ENCODE peak calls at places on chromosomes 6 and 20, in six cellular contexts. O is dorsolateral prefrontal cortex, F is Calu3, X is B cell, N is RWPE1, D is HL-60. G is an unnamed sample.

GRCh38 chr20:57439993-57440392 is 48.8 kb downstream of the RBM38 start:
- DNase-seq in O (no peak), F (no peak), X (no peak), N (no peak), D (no peak), G (no peak)

GRCh38 chr20:50699688-50700087 is 8.3 kb upstream of the RIPOR3 start:
- DNase-seq in O (no peak), F (no peak), X (no peak), N (no peak), D (no peak), G (no peak)

GRCh38 chr6:5866547-5867051 is 140.1 kb downstream of the NRN1 start:
- DNase-seq in O (no peak), F (peak), X (no peak), N (peak), D (no peak), G (peak)

GRCh38 chr6:31202259-31203166 is 32.0 kb upstream of the POU5F1 start:
- DNase-seq in O (no peak), F (peak), X (no peak), N (peak), D (peak), G (peak)

GRCh38 chr6:158303210-158303731 is 9.0 kb upstream of the TULP4 start:
- DNase-seq in O (no peak), F (no peak), X (no peak), N (no peak), D (no peak), G (peak)

GRCh38 chr6:5471044-5471443 is 209.7 kb downstream of the FARS2 start:
- DNase-seq in O (no peak), F (no peak), X (peak), N (peak), D (peak), G (peak)

GRCh38 chr6:168116446-168116974 is 37.5 kb upstream of the FRMD1 start:
- DNase-seq in O (peak), F (no peak), X (no peak), N (no peak), D (no peak), G (no peak)

GRCh38 chr6:128068110-128068460 is 167.2 kb upstream of the THEMIS start:
- DNase-seq in O (no peak), F (no peak), X (no peak), N (no peak), D (no peak), G (no peak)

GRCh38 chr20:10671850-10672578 is 1.8 kb downstream of the JAG1 start:
- DNase-seq in O (no peak), F (no peak), X (peak), N (peak), D (peak), G (no peak)

GRCh38 chr6:71079707-71080106 is 122.8 kb upstream of the B3GAT2 start:
- DNase-seq in O (no peak), F (no peak), X (no peak), N (peak), D (no peak), G (peak)

GRCh38 chr6:35469711-35470662 is 1.8 kb downstream of the RPL10A start:
- DNase-seq in O (no peak), F (peak), X (no peak), N (peak), D (no peak), G (peak)

GRCh38 chr20:21364413-21364812 is 32.9 kb downstream of the NKX2-4 start:
- DNase-seq in O (no peak), F (no peak), X (no peak), N (no peak), D (no peak), G (no peak)

GRCh38 chr20:20184711-20185110 is 132.4 kb downstream of the CFAP61 start:
- DNase-seq in O (no peak), F (no peak), X (no peak), N (no peak), D (no peak), G (no peak)

GRCh38 chr20:36493801-36494114 is 47.6 kb upstream of the MYL9 start:
- DNase-seq in O (peak), F (no peak), X (no peak), N (no peak), D (no peak), G (peak)

GRCh38 chr20:52447232-52447566 is 255.6 kb upstream of the ZFP64 start:
- DNase-seq in O (no peak), F (no peak), X (no peak), N (no peak), D (no peak), G (no peak)

GRCh38 chr6:51472745-51473483 is 614.5 kb downstream of the PKHD1 start:
- DNase-seq in O (no peak), F (no peak), X (no peak), N (peak), D (no peak), G (peak)

GRCh38 chr6:108464506-108465084 is 96.1 kb upstream of the FOXO3 start:
- DNase-seq in O (no peak), F (no peak), X (no peak), N (no peak), D (no peak), G (no peak)

GRCh38 chr20:21436186-21436585 is 38.9 kb upstream of the NKX2-4 start:
- DNase-seq in O (no peak), F (no peak), X (no peak), N (peak), D (no peak), G (peak)

DNA sequence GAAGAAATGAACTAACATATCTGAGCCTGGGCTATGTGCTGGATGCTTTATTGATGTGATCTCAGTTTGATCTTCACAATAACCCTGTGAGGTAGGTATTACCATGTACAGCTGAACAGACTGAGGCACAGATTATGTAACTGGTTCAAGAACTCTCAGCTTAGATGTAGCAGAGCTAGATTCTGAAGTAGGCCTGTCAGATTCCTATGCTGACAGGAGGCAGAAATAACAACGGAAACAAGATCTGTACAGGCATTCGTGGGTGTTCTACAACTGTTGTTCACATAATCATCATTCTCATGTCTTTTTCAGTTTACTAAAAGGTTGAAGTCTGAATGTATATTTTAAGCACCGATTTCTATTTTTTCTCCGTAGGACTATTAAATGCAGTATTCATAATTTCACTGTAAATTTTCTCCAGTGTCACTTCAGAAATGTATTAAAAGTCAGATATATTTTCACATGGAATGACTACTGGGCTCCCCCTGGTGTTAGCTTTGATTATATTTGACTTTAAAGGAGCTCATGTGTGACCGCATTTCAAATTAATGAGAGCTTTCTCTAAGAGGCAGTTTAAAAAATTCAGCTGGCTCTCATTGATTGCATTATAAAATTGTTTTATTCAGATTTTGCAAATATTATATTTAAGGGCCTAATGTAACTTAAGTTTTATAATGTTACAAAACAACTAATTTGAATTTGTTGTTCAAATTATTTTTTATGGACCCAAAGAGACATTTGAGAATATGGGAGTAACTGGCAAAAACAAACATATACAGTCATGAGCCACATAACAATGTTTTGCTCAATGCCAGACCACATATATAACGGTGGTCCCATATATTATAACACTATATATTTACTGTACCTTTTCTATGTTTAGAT is 36.4 kb upstream of the SLC17A4 start:
- DNase-seq in O (no peak), F (peak), X (peak), N (peak), D (no peak), G (no peak)
- TF ChIP-seq CTCF in O (peak), F (peak), X (peak), N (peak), D (peak), G (peak)

GRCh38 chr6:103672169-103672568 is 1187.5 kb downstream of the HACE1 start:
- DNase-seq in O (no peak), F (no peak), X (no peak), N (no peak), D (no peak), G (peak)
- TF ChIP-seq CTCF in O (no peak), F (no peak), X (no peak), N (no peak), D (no peak), G (peak)

DNA sequence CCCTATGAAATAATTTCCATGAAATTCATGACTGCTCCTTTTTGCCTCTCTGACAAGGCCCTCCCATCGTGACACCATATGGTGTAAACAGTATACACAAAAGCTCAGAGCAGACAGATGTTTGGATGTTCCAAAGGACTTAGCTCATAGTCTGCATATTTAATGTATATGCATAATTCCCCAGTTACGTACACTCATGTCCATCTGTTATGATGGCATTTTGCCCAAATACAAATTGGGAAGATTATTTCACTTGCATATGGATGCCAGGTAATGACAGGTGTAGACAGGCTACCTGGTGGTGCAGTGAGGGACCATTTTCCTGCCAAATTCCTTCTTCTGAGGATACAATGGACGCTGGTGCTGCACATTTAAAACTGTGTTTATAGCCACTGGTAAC is 376.5 kb downstream of the KHDRBS2 start:
- DNase-seq in O (no peak), F (no peak), X (no peak), N (no peak), D (no peak), G (no peak)
- TF ChIP-seq CTCF in O (no peak), F (no peak), X (no peak), N (no peak), D (no peak), G (no peak)

GRCh38 chr6:166629628-166630027 is 2.6 kb upstream of the RPS6KA2 start:
- DNase-seq in O (no peak), F (no peak), X (no peak), N (no peak), D (no peak), G (no peak)

GRCh38 chr6:166627875-166628849 is 1.1 kb upstream of the RPS6KA2 start:
- DNase-seq in O (peak), F (peak), X (peak), N (no peak), D (peak), G (peak)

GRCh38 chr6:166626177-166627038 is 643 bp downstream of the RPS6KA2 start:
- DNase-seq in O (no peak), F (peak), X (peak), N (no peak), D (peak), G (peak)

GRCh38 chr6:166625356-166625755 is 1.7 kb downstream of the RPS6KA2 start:
- DNase-seq in O (no peak), F (no peak), X (no peak), N (no peak), D (no peak), G (peak)

GRCh38 chr6:166627039-166627874 is at the start of gene RPS6KA2:
- DNase-seq in O (peak), F (peak), X (peak), N (peak), D (peak), G (peak)
- TF ChIP-seq CTCF in O (peak), F (no peak), X (no peak), N (no peak), D (no peak), G (no peak)

GRCh38 chr6:12636336-12636735 is 80.2 kb upstream of the PHACTR1 start:
- DNase-seq in O (no peak), F (no peak), X (no peak), N (no peak), D (no peak), G (no peak)
- TF ChIP-seq CTCF in O (no peak), F (no peak), X (no peak), N (no peak), D (no peak), G (no peak)

GRCh38 chr6:75213112-75213511 is 7.3 kb upstream of the COL12A1 start:
- DNase-seq in O (no peak), F (no peak), X (no peak), N (no peak), D (no peak), G (no peak)

GRCh38 chr6:75215291-75215690 is 9.4 kb upstream of the COL12A1 start:
- DNase-seq in O (no peak), F (no peak), X (no peak), N (no peak), D (no peak), G (no peak)

GRCh38 chr6:75211920-75212590 is 6.2 kb upstream of the COL12A1 start:
- DNase-seq in O (no peak), F (no peak), X (no peak), N (no peak), D (no peak), G (no peak)

GRCh38 chr6:75210885-75211739 is 5.3 kb upstream of the COL12A1 start:
- DNase-seq in O (no peak), F (peak), X (peak), N (peak), D (peak), G (peak)

DNA sequence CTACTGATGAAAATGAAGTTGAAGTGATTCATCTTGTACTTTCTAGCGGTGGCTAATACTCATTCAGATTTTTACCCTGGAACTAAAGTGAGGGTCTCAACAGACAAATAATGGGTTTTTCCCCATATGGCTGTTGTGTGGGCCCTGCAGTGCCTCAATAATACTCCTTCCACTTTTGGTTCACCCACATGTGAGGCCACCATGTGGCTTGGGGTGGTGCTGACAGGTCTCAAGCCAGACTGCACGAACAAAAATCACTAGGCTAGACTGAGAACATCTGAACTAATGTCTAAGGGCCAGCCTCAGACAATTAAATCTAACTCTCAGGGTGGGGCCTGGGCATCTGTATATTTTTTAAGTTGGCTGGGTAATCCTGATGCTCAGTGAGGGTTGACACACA is 7.9 kb upstream of the COL12A1 start:
- DNase-seq in O (no peak), F (no peak), X (no peak), N (no peak), D (no peak), G (no peak)
- TF ChIP-seq CTCF in O (no peak), F (no peak), X (no peak), N (no peak), D (no peak), G (no peak)

DNA sequence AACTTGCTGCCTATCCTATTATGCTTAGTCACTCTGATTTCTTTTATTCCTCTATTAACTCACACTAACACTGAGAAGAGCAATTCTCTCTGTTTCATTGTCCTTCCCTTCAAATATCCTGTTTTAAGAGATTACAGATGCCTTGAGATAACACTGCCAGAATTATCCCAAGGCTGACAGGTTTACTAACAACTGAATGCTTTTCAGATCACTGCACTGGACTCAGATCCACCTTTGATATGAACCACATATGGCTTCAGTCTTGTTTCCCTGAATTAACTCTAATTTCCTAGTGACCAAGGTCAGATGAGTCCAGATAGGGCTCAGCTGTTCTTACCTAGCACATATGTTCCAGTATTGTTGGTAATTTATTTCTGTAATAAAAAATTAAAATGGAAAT is 633.1 kb downstream of the GRIK2 start:
- DNase-seq in O (no peak), F (no peak), X (no peak), N (no peak), D (no peak), G (no peak)
- TF ChIP-seq CTCF in O (no peak), F (no peak), X (no peak), N (no peak), D (no peak), G (no peak)